ENCODE peak calls at places on chromosomes 11 and 22, in nine cellular contexts. R, E, O, P, V, I, T, H and U are unnamed samples.
A peak's percentile ranks its signal among the peaks of the same experiment; 100 is the strongest.

GRCh38 chr11:90639687-90640086 is 416.8 kb upstream of the CHORDC1 start:
- DNase-seq in O (no peak), H (no peak), T (no peak), I (no peak), E (no peak), R (no peak), P (peak; percentile 46), V (no peak), U (no peak)

GRCh38 chr11:64638829-64639228 is 47.8 kb downstream of the SLC22A12 start:
- DNase-seq in I (no peak), T (no peak), V (no peak), H (no peak), O (no peak), R (no peak), E (no peak), P (no peak), U (no peak)

GRCh38 chr11:65882191-65883057 is 2.8 kb downstream of the CTSW start:
- DNase-seq in R (no peak), V (no peak), T (no peak), I (no peak), E (no peak), H (no peak), P (no peak), O (no peak), U (no peak)

GRCh38 chr11:128497057-128497957 is 90.1 kb downstream of the ETS1 start:
- DNase-seq in R (no peak), P (peak; percentile 73), T (peak; percentile 62), I (peak; percentile 98), V (no peak), H (peak; percentile 97), O (peak; percentile 96), E (no peak), U (no peak)

GRCh38 chr11:112925516-112926310 is 35.5 kb upstream of the NCAM1 start:
- DNase-seq in I (no peak), O (no peak), R (no peak), T (no peak), P (no peak), V (no peak), H (no peak), E (no peak), U (no peak)

GRCh38 chr11:100629671-100630070 is 57.4 kb upstream of the ARHGAP42 start:
- DNase-seq in V (no peak), E (no peak), O (no peak), T (peak; percentile 21), H (no peak), I (no peak), P (no peak), R (no peak), U (no peak)

GRCh38 chr11:102640946-102641345 is 15.8 kb upstream of the MMP20 start:
- DNase-seq in O (no peak), T (peak; percentile 38), I (no peak), H (no peak), R (no peak), E (no peak), V (no peak), P (peak; percentile 46), U (no peak)

GRCh38 chr22:35480143-35480542 is 60.5 kb upstream of the RASD2 start:
- DNase-seq in P (no peak), O (no peak), V (no peak), T (no peak), I (peak; percentile 62), R (no peak), E (no peak), H (peak; percentile 71), U (no peak)

GRCh38 chr11:1011320-1011698 is 25.2 kb downstream of the MUC6 start:
- DNase-seq in H (no peak), T (no peak), V (no peak), E (no peak), O (no peak), I (no peak), P (no peak), R (no peak), U (no peak)

GRCh38 chr11:117871160-117871559 is 5.3 kb downstream of the FXYD6 start:
- DNase-seq in I (no peak), H (no peak), T (no peak), E (no peak), P (no peak), O (no peak), R (no peak), V (no peak), U (no peak)

GRCh38 chr11:106461148-106461547 is 383.7 kb downstream of the AASDHPPT start:
- DNase-seq in E (no peak), T (no peak), P (no peak), R (no peak), O (no peak), V (no peak), I (no peak), H (no peak), U (no peak)

GRCh38 chr11:11826260-11826659 is 15.5 kb upstream of the USP47 start:
- DNase-seq in I (no peak), V (no peak), E (no peak), H (no peak), R (no peak), O (no peak), P (no peak), T (no peak), U (no peak)

GRCh38 chr11:19562156-19562555 is 150.5 kb upstream of the NAV2 start:
- DNase-seq in I (no peak), H (no peak), O (no peak), P (no peak), E (no peak), V (no peak), T (no peak), R (no peak), U (no peak)

GRCh38 chr11:57424802-57425564 is 1.9 kb downstream of the SLC43A3 start:
- DNase-seq in I (peak; percentile 84), V (peak; percentile 87), O (peak; percentile 43), P (peak; percentile 56), E (peak; percentile 89), H (peak; percentile 83), R (peak; percentile 89), T (peak; percentile 51), U (peak; percentile 71)

GRCh38 chr11:46336781-46337180 is 10.5 kb upstream of the DGKZ start:
- DNase-seq in I (peak; percentile 25), P (no peak), H (peak; percentile 68), V (no peak), T (no peak), E (no peak), R (no peak), O (no peak), U (no peak)

GRCh38 chr22:27257987-27258386 is 543.6 kb downstream of the MN1 start:
- DNase-seq in H (no peak), I (no peak), P (no peak), O (no peak), E (no peak), T (no peak), R (no peak), V (no peak), U (no peak)

GRCh38 chr11:114359342-114359741 is 41.0 kb downstream of the C11orf71 start:
- DNase-seq in R (no peak), O (no peak), E (no peak), V (no peak), H (peak; percentile 56), P (no peak), T (no peak), I (no peak), U (no peak)

GRCh38 chr11:117039897-117040296 is 58.3 kb downstream of the SIK3 start:
- DNase-seq in O (no peak), V (peak; percentile 20), H (peak; percentile 25), R (no peak), E (no peak), P (no peak), T (no peak), I (peak; percentile 42), U (no peak)

GRCh38 chr22:18042685-18043084 is 18.3 kb upstream of the MICAL3 start:
- DNase-seq in I (no peak), R (no peak), H (peak; percentile 45), P (no peak), O (no peak), V (no peak), T (no peak), E (no peak), U (no peak)

GRCh38 chr22:39502109-39502788 is at the start of gene MIEF1:
- DNase-seq in T (peak; percentile 95), E (peak; percentile 90), P (peak; percentile 99), R (peak; percentile 97), V (peak; percentile 93), H (peak; percentile 99), I (peak; percentile 89), O (peak; percentile 80), U (peak; percentile 82)

GRCh38 chr11:14942735-14943134 is 29.4 kb downstream of the CALCA start:
- DNase-seq in R (no peak), H (no peak), O (no peak), V (no peak), I (no peak), E (no peak), T (no peak), P (no peak), U (no peak)

GRCh38 chr22:30605449-30606110 is 1.4 kb upstream of the TCN2 start:
- DNase-seq in T (peak; percentile 56), V (peak; percentile 47), E (no peak), H (peak; percentile 68), O (no peak), P (peak; percentile 65), R (peak; percentile 57), I (peak; percentile 10), U (no peak)

GRCh38 chr11:9002920-9003572 is 755 bp downstream of the NRIP3 start:
- DNase-seq in H (peak; percentile 24), P (no peak), E (no peak), I (no peak), R (peak; percentile 13), O (no peak), V (peak; percentile 11), T (no peak), U (no peak)

GRCh38 chr11:76176463-76176862 is 29.8 kb downstream of the WNT11 start:
- DNase-seq in R (no peak), V (no peak), H (no peak), T (no peak), P (no peak), I (no peak), E (no peak), O (no peak), U (no peak)

GRCh38 chr11:85540635-85541034 is 86.5 kb downstream of the DLG2 start:
- DNase-seq in V (no peak), H (peak; percentile 4), I (no peak), O (no peak), E (no peak), T (peak; percentile 22), P (no peak), R (no peak), U (no peak)

GRCh38 chr11:36258730-36259360 is 30.4 kb downstream of the COMMD9 start:
- DNase-seq in E (peak; percentile 14), P (peak; percentile 80), O (peak; percentile 20), H (peak; percentile 90), V (peak; percentile 6), R (peak; percentile 21), I (peak; percentile 42), T (peak; percentile 80), U (no peak)

GRCh38 chr11:19183641-19184040 is 18.1 kb downstream of the CSRP3 start:
- DNase-seq in E (no peak), H (no peak), T (no peak), I (no peak), O (no peak), P (no peak), V (no peak), R (no peak), U (no peak)

GRCh38 chr11:120168960-120169681 is 31.2 kb upstream of the TRIM29 start:
- DNase-seq in R (peak; percentile 67), P (peak; percentile 81), I (no peak), O (no peak), H (peak; percentile 81), E (peak; percentile 58), T (peak; percentile 92), V (peak; percentile 48), U (peak; percentile 33)

GRCh38 chr11:87779276-87780067 is 395.8 kb downstream of the RAB38 start:
- DNase-seq in V (no peak), P (no peak), I (no peak), R (no peak), H (peak; percentile 8), T (no peak), O (no peak), E (no peak), U (no peak)

GRCh38 chr11:67344264-67344663 is 9.1 kb downstream of the POLD4 start:
- DNase-seq in H (no peak), P (no peak), T (no peak), V (no peak), R (no peak), I (no peak), E (no peak), O (no peak), U (no peak)

GRCh38 chr11:70233511-70233919 is 30.4 kb downstream of the FADD start:
- DNase-seq in T (no peak), I (peak; percentile 98), P (peak; percentile 58), R (no peak), O (no peak), V (no peak), H (peak; percentile 91), E (no peak), U (no peak)